ENCODE peak calls at places on chromosomes 3 and 15, in five cellular contexts. L is T-helper 9 cell, R is foreskin fibroblast, P is NCI-H774, N is fibroblast of the conjunctiva. O is an unnamed sample.

GRCh38 chr15:68620721-68621528 is 42.1 kb downstream of the CORO2B start:
- DNase-seq in L (no peak), R (peak), P (peak), N (peak), O (peak)

GRCh38 chr3:101992861-101993260 is 143.5 kb downstream of the NFKBIZ start:
- DNase-seq in L (no peak), R (no peak), P (no peak), N (no peak), O (no peak)

GRCh38 chr3:134009345-134010000 is 20.3 kb downstream of the SLCO2A1 start:
- DNase-seq in L (no peak), R (no peak), P (no peak), N (no peak), O (peak)

GRCh38 chr15:51907136-51907862 is 64.3 kb downstream of the LEO1 start:
- DNase-seq in L (no peak), R (no peak), P (peak), N (no peak), O (no peak)

GRCh38 chr3:107861904-107862303 is 228.9 kb downstream of the CD47 start:
- DNase-seq in L (no peak), R (no peak), P (no peak), N (no peak), O (no peak)

GRCh38 chr3:126894516-126894915 is 88.4 kb upstream of the PLXNA1 start:
- DNase-seq in L (no peak), R (no peak), P (no peak), N (no peak), O (no peak)

GRCh38 chr3:72185549-72186484 is 400.9 kb upstream of the PROK2 start:
- DNase-seq in L (no peak), R (peak), P (no peak), N (no peak), O (peak)

GRCh38 chr15:66842710-66843441 is 140.8 kb downstream of the SMAD6 start:
- DNase-seq in L (no peak), R (peak), P (no peak), N (peak), O (no peak)

GRCh38 chr15:78149805-78150751 is 916 bp downstream of the IDH3A start:
- DNase-seq in L (no peak), R (no peak), P (peak), N (no peak), O (no peak)

GRCh38 chr15:25787855-25788521 is 75.1 kb downstream of the ATP10A start:
- DNase-seq in L (no peak), R (peak), P (no peak), N (no peak), O (no peak)

GRCh38 chr15:84681822-84682221 is 23.8 kb upstream of the NMB start:
- DNase-seq in L (peak), R (no peak), P (no peak), N (no peak), O (no peak)

GRCh38 chr3:46669191-46669999 is 24.1 kb downstream of the ALS2CL start:
- DNase-seq in L (no peak), R (no peak), P (no peak), N (no peak), O (no peak)

GRCh38 chr3:171044828-171045793 is 18.6 kb upstream of the SLC2A2 start:
- DNase-seq in L (no peak), R (peak), P (no peak), N (peak), O (peak)

GRCh38 chr3:72346526-72346926 is 501.7 kb downstream of the SHQ1 start:
- DNase-seq in L (no peak), R (peak), P (no peak), N (peak), O (peak)

GRCh38 chr15:60733196-60733595 is 254.3 kb upstream of the ICE2 start:
- DNase-seq in L (no peak), R (no peak), P (no peak), N (no peak), O (no peak)

GRCh38 chr3:138082085-138082991 is 33.1 kb downstream of the DZIP1L start:
- DNase-seq in L (no peak), R (peak), P (no peak), N (no peak), O (peak)

O was measured in HS-5.